ENCODE peak calls at places on chromosomes 4 and X, in eight cellular contexts. W, H, L, O, G, F, A and Q are unnamed samples.

GRCh38 chr4:74682567-74683359 is 111.6 kb downstream of the BTC start:
- DNase-seq in W (no peak), H (peak), L (peak), O (peak), G (no peak), F (no peak), A (no peak), Q (peak)

GRCh38 chr4:39933689-39934590 is 43.8 kb downstream of the PDS5A start:
- DNase-seq in W (no peak), H (no peak), L (no peak), O (no peak), G (no peak), F (no peak), A (no peak), Q (no peak)

GRCh38 chr4:4670869-4671268 is 129.0 kb upstream of the STX18 start:
- DNase-seq in W (no peak), H (no peak), L (peak), O (no peak), G (no peak), F (no peak), A (no peak), Q (no peak)

GRCh38 chr4:152512483-152512882 is 23.4 kb downstream of the FBXW7 start:
- DNase-seq in W (no peak), H (no peak), L (no peak), O (no peak), G (no peak), F (no peak), A (no peak), Q (no peak)

GRCh38 chr4:81723927-81724587 is 252.3 kb upstream of the RASGEF1B start:
- DNase-seq in W (peak), H (no peak), L (peak), O (no peak), G (no peak), F (peak), A (no peak), Q (no peak)

GRCh38 chr4:30726090-30726668 is 6.0 kb downstream of the PCDH7 start:
- DNase-seq in W (no peak), H (no peak), L (peak), O (no peak), G (no peak), F (no peak), A (no peak), Q (no peak)

GRCh38 chr4:15656038-15656470 is 897 bp upstream of the FBXL5 start:
- DNase-seq in W (no peak), H (no peak), L (no peak), O (peak), G (no peak), F (no peak), A (no peak), Q (no peak)

GRCh38 chr4:152283806-152284470 is 252.0 kb downstream of the FBXW7 start:
- DNase-seq in W (no peak), H (peak), L (no peak), O (peak), G (no peak), F (no peak), A (no peak), Q (no peak)

GRCh38 chrX:109654710-109655109 is 29.7 kb upstream of the KCNE5 start:
- DNase-seq in W (no peak), H (no peak), L (no peak), O (no peak), G (no peak), F (no peak), A (no peak), Q (no peak)

GRCh38 chr4:113646456-113646809 is 115.1 kb downstream of the CAMK2D start:
- DNase-seq in W (no peak), H (no peak), L (peak), O (no peak), G (no peak), F (no peak), A (peak), Q (peak)

GRCh38 chr4:125020089-125021034 is 294.4 kb upstream of the FAT4 start:
- DNase-seq in W (no peak), H (no peak), L (no peak), O (no peak), G (no peak), F (no peak), A (no peak), Q (no peak)

GRCh38 chr4:6031831-6032230 is 13.6 kb upstream of the C4orf50 start:
- DNase-seq in W (no peak), H (no peak), L (no peak), O (no peak), G (no peak), F (no peak), A (no peak), Q (no peak)

GRCh38 chr4:189322426-189322825 is 618.2 kb upstream of the FRG1 start:
- DNase-seq in W (no peak), H (no peak), L (no peak), O (no peak), G (no peak), F (no peak), A (no peak), Q (no peak)

GRCh38 chrX:50988649-50989048 is 78.1 kb downstream of the BMP15 start:
- DNase-seq in W (no peak), H (peak), L (peak), O (peak), G (peak), F (peak), A (peak), Q (peak)

GRCh38 chr4:3845094-3845743 is 79.0 kb downstream of the ADRA2C start:
- DNase-seq in W (no peak), H (no peak), L (no peak), O (no peak), G (no peak), F (no peak), A (no peak), Q (no peak)

GRCh38 chrX:154380153-154380552 is 1.1 kb downstream of the EMD start:
- DNase-seq in W (no peak), H (no peak), L (no peak), O (no peak), G (no peak), F (no peak), A (no peak), Q (no peak)

GRCh38 chr4:4752576-4753401 is 106.7 kb upstream of the MSX1 start:
- DNase-seq in W (no peak), H (no peak), L (no peak), O (no peak), G (no peak), F (no peak), A (no peak), Q (no peak)

GRCh38 chrX:51144828-51145442 is 187.7 kb upstream of the NUDT10 start:
- DNase-seq in W (no peak), H (peak), L (peak), O (peak), G (peak), F (peak), A (peak), Q (peak)

GRCh38 chrX:53195401-53195800 is 29.6 kb downstream of the KDM5C start:
- DNase-seq in W (no peak), H (no peak), L (no peak), O (no peak), G (no peak), F (no peak), A (no peak), Q (no peak)

GRCh38 chrX:87578978-87579377 is 61.4 kb downstream of the KLHL4 start:
- DNase-seq in W (no peak), H (no peak), L (no peak), O (peak), G (no peak), F (no peak), A (no peak), Q (no peak)

GRCh38 chr4:112704991-112705845 is 68.3 kb downstream of the LARP7 start:
- DNase-seq in W (peak), H (peak), L (peak), O (no peak), G (peak), F (no peak), A (peak), Q (peak)